ENCODE peak calls at places on chromosomes 7 and 10, in seven cellular contexts. V is GM12892; Z is HTR-8/SVneo; S is T follicular helper cell; B is CD8-positive, alpha-beta memory T cell; J is kidney; X is activated naive CD4-positive, alpha-beta T cell treated with anti-CD3 and anti-CD28 coated beads, Interleukin-2, amount 10 ng/mL, durations not matched to agents 7 days and 5 days. U is an unnamed sample.

GRCh38 chr10:22321156-22321711 is 335 bp downstream of the BMI1 start:
- DNase-seq in V (no peak), Z (no peak), S (peak; percentile 48), B (peak; percentile 79), J (peak; percentile 93), X (peak; percentile 72), U (no peak)

GRCh38 chr7:140557809-140558518 is 78.7 kb upstream of the MKRN1 start:
- DNase-seq in V (no peak), Z (no peak), S (no peak), B (no peak), J (no peak), X (no peak), U (no peak)

GRCh38 chr7:95916573-95917371 is 144.4 kb downstream of the DYNC1I1 start:
- DNase-seq in V (peak; percentile 2), Z (peak; percentile 21), S (peak; percentile 54), B (peak; percentile 72), J (peak; percentile 85), X (peak; percentile 80), U (peak; percentile 30)

GRCh38 chr10:95242581-95243317 is 48.1 kb downstream of the PDLIM1 start:
- DNase-seq in V (no peak), Z (peak; percentile 59), S (no peak), B (no peak), J (no peak), X (peak; percentile 52), U (peak; percentile 14)

GRCh38 chr10:72344932-72345331 is 9.8 kb downstream of the DNAJB12 start:
- DNase-seq in V (no peak), Z (no peak), S (no peak), B (no peak), J (no peak), X (no peak), U (no peak)

GRCh38 chr7:75950111-75950681 is 35.2 kb downstream of the POR start:
- DNase-seq in V (no peak), Z (no peak), S (no peak), B (no peak), J (peak; percentile 66), X (no peak), U (no peak)

GRCh38 chr7:31006864-31007263 is 43.1 kb downstream of the GHRHR start:
- DNase-seq in V (no peak), Z (no peak), S (no peak), B (no peak), J (no peak), X (no peak), U (no peak)

GRCh38 chr10:129525408-129525807 is 58.4 kb downstream of the MGMT start:
- DNase-seq in V (no peak), Z (no peak), S (no peak), B (no peak), J (no peak), X (no peak), U (no peak)

GRCh38 chr10:43820663-43821062 is 172.0 kb upstream of the ZNF32 start:
- DNase-seq in V (no peak), Z (no peak), S (no peak), B (no peak), J (no peak), X (no peak), U (no peak)

GRCh38 chr7:35747611-35748010 is 52.7 kb upstream of the HERPUD2 start:
- DNase-seq in V (no peak), Z (no peak), S (no peak), B (no peak), J (no peak), X (no peak), U (no peak)